ENCODE peak calls at places on chromosomes 12 and 14, in six cellular contexts. N is testis, K is cardiac muscle cell, E is progenitor cell of endocrine pancreas, Y is tibial nerve, T is neural crest cell. W is an unnamed sample.

GRCh38 chr12:17971850-17972249 is 118.1 kb downstream of the RERGL start:
- DNase-seq in N (no peak), K (no peak), E (no peak), Y (no peak), T (no peak), W (no peak)

GRCh38 chr12:25433024-25433423 is 120.1 kb downstream of the LMNTD1 start:
- DNase-seq in N (no peak), K (no peak), E (no peak), Y (no peak), T (no peak), W (no peak)

GRCh38 chr14:60311417-60311816 is 62.4 kb downstream of the PPM1A start:
- DNase-seq in N (peak), K (no peak), E (no peak), Y (no peak), T (no peak), W (no peak)

GRCh38 chr14:59360923-59361794 is 104.0 kb downstream of the GPR135 start:
- DNase-seq in N (no peak), K (no peak), E (no peak), Y (peak), T (no peak), W (no peak)

GRCh38 chr12:67720383-67720856 is 71.9 kb downstream of the DYRK2 start:
- DNase-seq in N (no peak), K (no peak), E (no peak), Y (no peak), T (no peak), W (no peak)

GRCh38 chr14:24312736-24313507 is 1.6 kb downstream of the LTB4R start:
- DNase-seq in N (peak), K (no peak), E (no peak), Y (no peak), T (no peak), W (peak)

GRCh38 chr12:2820432-2820831 is 8.0 kb downstream of the ITFG2 start:
- DNase-seq in N (no peak), K (no peak), E (no peak), Y (no peak), T (no peak), W (no peak)

GRCh38 chr12:114697741-114698565 is 14.0 kb upstream of the TBX3 start:
- DNase-seq in N (no peak), K (no peak), E (no peak), Y (no peak), T (no peak), W (no peak)

GRCh38 chr12:19591951-19592350 is 152.7 kb downstream of the AEBP2 start:
- DNase-seq in N (no peak), K (no peak), E (no peak), Y (no peak), T (no peak), W (no peak)

GRCh38 chr12:19596755-19597154 is 157.5 kb downstream of the AEBP2 start:
- DNase-seq in N (no peak), K (no peak), E (no peak), Y (no peak), T (no peak), W (no peak)

GRCh38 chr12:19597304-19598066 is 158.2 kb downstream of the AEBP2 start:
- DNase-seq in N (no peak), K (no peak), E (no peak), Y (no peak), T (no peak), W (no peak)
- TF ChIP-seq CTCF in N (no peak), K (no peak), E (no peak), Y (no peak), T (no peak), W (no peak)

GRCh38 chr12:30694971-30695326 is 720 bp downstream of the IPO8 start:
- DNase-seq in N (peak), K (peak), E (peak), Y (no peak), T (peak), W (peak)
- TF ChIP-seq CTCF in N (no peak), K (no peak), E (no peak), Y (no peak), T (no peak), W (no peak)

DNA sequence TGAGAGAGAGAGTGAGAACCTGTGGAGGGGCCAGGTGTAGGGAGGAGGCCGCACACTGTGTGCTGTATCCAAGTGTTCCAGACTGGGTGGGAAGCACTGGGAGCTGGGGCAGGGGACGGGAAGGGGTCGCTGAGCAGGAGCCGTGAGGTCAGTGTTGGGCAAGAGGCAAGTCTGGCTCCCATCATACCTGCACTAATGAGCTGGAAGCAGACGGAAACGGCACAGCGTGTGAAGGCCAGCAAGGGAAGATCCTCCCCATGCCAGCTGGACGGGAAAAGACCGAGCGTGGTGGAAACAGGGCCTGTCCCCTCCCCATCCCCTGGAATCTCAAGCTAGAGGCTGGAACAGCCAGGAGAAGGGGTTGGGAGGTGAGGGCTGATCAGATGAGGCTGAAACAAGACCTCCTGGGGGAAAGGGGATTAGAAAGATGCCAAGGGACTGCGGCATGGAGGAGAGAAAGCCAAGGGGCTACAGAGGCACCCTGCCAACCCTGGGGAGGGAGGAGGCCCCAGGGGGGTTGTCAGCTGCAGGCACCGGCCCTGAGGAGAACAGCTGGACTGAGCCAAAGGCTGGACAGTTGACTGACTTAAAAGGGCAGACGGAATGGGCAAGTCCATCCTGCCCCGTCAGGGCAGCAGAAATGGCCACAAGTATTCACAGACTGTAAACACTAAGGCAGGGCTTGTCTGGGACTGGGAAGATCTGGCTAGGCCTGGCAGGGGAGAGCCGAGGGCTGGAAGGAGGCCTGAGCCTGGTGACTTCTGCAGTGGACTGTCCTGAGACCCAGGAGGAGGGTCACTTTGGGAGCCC is 19.0 kb upstream of the LTBP2 start:
- DNase-seq in N (no peak), K (no peak), E (no peak), Y (no peak), T (no peak), W (no peak)
- TF ChIP-seq CTCF in N (no peak), K (no peak), E (no peak), Y (no peak), T (no peak), W (no peak)

GRCh38 chr12:49422038-49422575 is 54.8 kb downstream of the SPATS2 start:
- DNase-seq in N (no peak), K (no peak), E (no peak), Y (no peak), T (no peak), W (no peak)
- TF ChIP-seq CTCF in N (no peak), K (no peak), E (no peak), Y (no peak), T (no peak), W (no peak)

GRCh38 chr14:101458536-101459391 is 102.5 kb upstream of the DIO3 start:
- DNase-seq in N (no peak), K (no peak), E (peak), Y (no peak), T (peak), W (no peak)
- TF ChIP-seq CTCF in N (no peak), K (no peak), E (no peak), Y (no peak), T (no peak), W (no peak)

GRCh38 chr14:73344304-73344703 is 107.0 kb downstream of the PAPLN start:
- DNase-seq in N (no peak), K (no peak), E (no peak), Y (no peak), T (no peak), W (no peak)

GRCh38 chr14:73339206-73339605 is 101.9 kb downstream of the PAPLN start:
- DNase-seq in N (no peak), K (no peak), E (no peak), Y (no peak), T (no peak), W (no peak)

GRCh38 chr14:73338551-73338950 is 101.2 kb downstream of the PAPLN start:
- DNase-seq in N (no peak), K (no peak), E (no peak), Y (no peak), T (no peak), W (no peak)

GRCh38 chr14:73342670-73343069 is 105.4 kb downstream of the PAPLN start:
- DNase-seq in N (no peak), K (no peak), E (no peak), Y (no peak), T (no peak), W (no peak)

GRCh38 chr14:73339846-73340565 is 102.7 kb downstream of the PAPLN start:
- DNase-seq in N (no peak), K (no peak), E (no peak), Y (no peak), T (no peak), W (no peak)
- TF ChIP-seq CTCF in N (no peak), K (no peak), E (no peak), Y (no peak), T (no peak), W (no peak)

GRCh38 chr12:111442301-111443045 is 36.8 kb downstream of the SH2B3 start:
- DNase-seq in N (no peak), K (no peak), E (no peak), Y (no peak), T (no peak), W (no peak)
- TF ChIP-seq CTCF in N (no peak), K (no peak), E (no peak), Y (no peak), T (no peak), W (no peak)